ENCODE peak calls at places on chromosome 18, in four cellular contexts. O, D, E and Z are unnamed samples.

GRCh38 chr18:7177131-7177744 is 53.7 kb upstream of the LRRC30 start:
- DNase-seq in E (peak; percentile 73), O (peak; percentile 72), D (peak; percentile 86), Z (peak; percentile 65)

GRCh38 chr18:42670860-42671259 is 444.6 kb downstream of the RIT2 start:
- DNase-seq in O (no peak), D (no peak), E (no peak), Z (no peak)

GRCh38 chr18:35998967-35999366 is 26.5 kb downstream of the RMP24 start:
- DNase-seq in E (no peak), O (no peak), D (no peak), Z (no peak)

GRCh38 chr18:34918856-34919255 is 122.4 kb upstream of the MAPRE2 start:
- DNase-seq in O (no peak), E (no peak), D (no peak), Z (no peak)

GRCh38 chr18:75162467-75162866 is 46.5 kb downstream of the PTGR3 start:
- DNase-seq in E (peak; percentile 53), O (peak; percentile 3), D (peak; percentile 4), Z (no peak)

GRCh38 chr18:31680836-31681568 is 3.4 kb downstream of the B4GALT6 start:
- DNase-seq in O (peak; percentile 13), D (no peak), E (peak; percentile 5), Z (no peak)

GRCh38 chr18:55233850-55234249 is 274.6 kb upstream of the CCDC68 start:
- DNase-seq in E (no peak), D (peak; percentile 47), O (no peak), Z (no peak)

GRCh38 chr18:40987581-40987980 is 967.5 kb upstream of the PIK3C3 start:
- DNase-seq in E (no peak), O (no peak), D (no peak), Z (no peak)

GRCh38 chr18:24112874-24113615 is 25.8 kb upstream of the CABYR start:
- DNase-seq in D (peak; percentile 56), O (peak; percentile 84), E (peak; percentile 71), Z (no peak)

GRCh38 chr18:3453540-3454364 is 3.8 kb downstream of the TGIF1 start:
- DNase-seq in D (peak; percentile 89), E (peak; percentile 99), O (peak; percentile 96), Z (peak; percentile 15)

GRCh38 chr18:79717555-79718074 is 38.0 kb downstream of the CTDP1 start:
- DNase-seq in O (no peak), E (no peak), D (no peak), Z (no peak)

GRCh38 chr18:55908790-55909408 is 320.9 kb upstream of the TCF4 start:
- DNase-seq in O (no peak), D (no peak), E (no peak), Z (peak; percentile 43)

GRCh38 chr18:39168723-39169122 is 1603.1 kb upstream of the CELF4 start:
- DNase-seq in D (no peak), E (no peak), O (no peak), Z (no peak)

GRCh38 chr18:41372266-41372665 is 582.8 kb upstream of the PIK3C3 start:
- DNase-seq in E (no peak), O (no peak), D (no peak), Z (no peak)

GRCh38 chr18:11672198-11672597 is 16.9 kb upstream of the GNAL start:
- DNase-seq in E (no peak), D (no peak), O (no peak), Z (no peak)

GRCh38 chr18:46555724-46556123 is 101.3 kb downstream of the LOXHD1 start:
- DNase-seq in E (no peak), O (no peak), D (no peak), Z (peak; percentile 41)

GRCh38 chr18:61554117-61554776 is 221.0 kb downstream of the CDH20 start:
- DNase-seq in E (no peak), O (no peak), D (no peak), Z (no peak)

GRCh38 chr18:34773961-34774754 is 64.1 kb downstream of the DTNA start:
- DNase-seq in O (peak; percentile 43), D (peak; percentile 29), E (peak; percentile 51), Z (peak; percentile 80)

GRCh38 chr18:12015697-12016062 is 34.4 kb downstream of the IMPA2 start:
- DNase-seq in E (peak; percentile 46), D (no peak), O (peak; percentile 80), Z (no peak)

GRCh38 chr18:13796515-13796914 is 27.4 kb upstream of the MC5R start:
- DNase-seq in D (no peak), E (no peak), O (no peak), Z (peak; percentile 28)